ENCODE peak calls at places on chromosomes 11 and 22, in four cellular contexts. V, R, X and N are unnamed samples.

GRCh38 chr11:68956142-68956541 is 24.6 kb downstream of the MRGPRD start:
- DNase-seq in R (peak), X (no peak), V (no peak), N (no peak)

GRCh38 chr11:124762624-124763155 is 600 bp upstream of the ESAM start:
- DNase-seq in R (no peak), V (no peak), X (no peak), N (no peak)

GRCh38 chr11:57800444-57801184 is 39.0 kb downstream of the CTNND1 start:
- DNase-seq in V (peak), X (peak), R (no peak), N (no peak)

GRCh38 chr11:28228196-28228595 is 120.0 kb downstream of the METTL15 start:
- DNase-seq in R (no peak), X (no peak), V (no peak), N (no peak)

GRCh38 chr11:126158054-126158791 is 53.2 kb downstream of the RPUSD4 start:
- DNase-seq in V (no peak), X (no peak), R (no peak), N (no peak)

GRCh38 chr11:119038884-119039283 is 8.2 kb upstream of the SLC37A4 start:
- DNase-seq in R (no peak), X (no peak), V (no peak), N (no peak)

GRCh38 chr11:78812513-78813293 is 238.0 kb upstream of the NARS2 start:
- DNase-seq in X (no peak), R (no peak), V (no peak), N (no peak)

GRCh38 chr22:32579533-32580220 is 105.1 kb downstream of the FBXO7 start:
- DNase-seq in X (no peak), V (no peak), R (no peak), N (no peak)

GRCh38 chr11:26896716-26897115 is 97.2 kb upstream of the FIBIN start:
- DNase-seq in V (no peak), X (no peak), R (no peak), N (no peak)

GRCh38 chr11:77517226-77517625 is 43.3 kb upstream of the PAK1 start:
- DNase-seq in R (no peak), X (no peak), V (no peak), N (no peak)

GRCh38 chr22:37032535-37033460 is 13.3 kb downstream of the MPST start:
- DNase-seq in X (peak), V (no peak), R (no peak), N (no peak)

GRCh38 chr11:74870485-74870884 is 78.4 kb downstream of the XRRA1 start:
- DNase-seq in R (no peak), V (peak), X (no peak), N (no peak)

DNA sequence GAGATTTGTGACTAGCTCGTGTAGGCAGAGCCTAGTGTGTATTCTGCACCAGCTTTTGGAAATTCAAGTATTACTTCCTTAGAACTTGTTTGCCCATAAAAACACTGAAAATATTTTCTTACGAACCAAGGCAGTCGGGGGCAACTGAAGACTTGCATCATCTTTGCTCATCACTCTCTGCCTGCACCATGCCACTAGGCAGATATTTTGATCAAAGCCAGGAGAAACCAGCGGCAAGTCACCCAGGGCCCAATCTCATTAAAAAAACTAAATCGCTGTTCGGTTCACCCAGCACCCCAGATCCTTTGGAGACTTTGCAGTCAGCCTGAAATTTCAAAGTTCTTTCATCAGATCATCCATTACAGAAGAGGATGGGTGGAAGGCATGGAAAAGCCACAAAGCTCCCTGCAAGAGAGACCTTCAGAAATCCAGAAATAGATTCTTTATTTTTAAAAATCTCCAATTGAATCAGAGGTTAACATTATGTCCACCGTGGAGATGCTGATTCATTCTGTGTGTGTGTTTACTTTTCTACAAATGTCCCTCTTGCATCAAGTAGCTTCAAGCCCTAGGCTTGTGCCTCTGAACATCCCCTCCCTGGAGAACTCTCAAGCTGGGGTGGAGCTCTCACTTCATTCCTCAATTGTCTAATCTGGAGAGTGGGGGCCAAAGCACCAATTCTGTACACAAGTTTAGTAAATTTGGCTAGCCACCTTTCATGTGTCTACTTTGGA is 78.4 kb downstream of the ETS1 start:
- DNase-seq in X (no peak), V (no peak), R (no peak), N (no peak)
- H3K27ac ChIP-seq in X (peak), V (peak), R (peak), N (no peak)

GRCh38 chr11:10922944-10923343 is 65.1 kb upstream of the ZBED5 start:
- DNase-seq in V (no peak), R (no peak), X (no peak), N (no peak)

GRCh38 chr11:10926801-10927200 is 68.9 kb upstream of the ZBED5 start:
- DNase-seq in X (no peak), V (no peak), R (no peak), N (no peak)

GRCh38 chr11:10923886-10924285 is 66.0 kb upstream of the ZBED5 start:
- DNase-seq in V (no peak), X (no peak), R (no peak), N (no peak)

GRCh38 chr11:10927533-10927932 is 69.7 kb upstream of the ZBED5 start:
- DNase-seq in V (no peak), R (no peak), X (no peak), N (no peak)

GRCh38 chr11:10925149-10925926 is 67.5 kb upstream of the ZBED5 start:
- DNase-seq in R (no peak), X (no peak), V (no peak), N (no peak)
- H3K27ac ChIP-seq in R (no peak), X (no peak), V (no peak), N (no peak)

GRCh38 chr22:28883917-28884753 is 763 bp downstream of the ZNRF3 start:
- DNase-seq in X (peak), R (peak), V (no peak), N (no peak)
- H3K27ac ChIP-seq in X (peak), R (peak), V (no peak), N (no peak)

GRCh38 chr22:21041937-21042336 is 3.8 kb upstream of the LRRC74B start:
- DNase-seq in X (no peak), V (no peak), R (no peak), N (no peak)
- H3K27ac ChIP-seq in X (no peak), V (no peak), R (no peak), N (no peak)

DNA sequence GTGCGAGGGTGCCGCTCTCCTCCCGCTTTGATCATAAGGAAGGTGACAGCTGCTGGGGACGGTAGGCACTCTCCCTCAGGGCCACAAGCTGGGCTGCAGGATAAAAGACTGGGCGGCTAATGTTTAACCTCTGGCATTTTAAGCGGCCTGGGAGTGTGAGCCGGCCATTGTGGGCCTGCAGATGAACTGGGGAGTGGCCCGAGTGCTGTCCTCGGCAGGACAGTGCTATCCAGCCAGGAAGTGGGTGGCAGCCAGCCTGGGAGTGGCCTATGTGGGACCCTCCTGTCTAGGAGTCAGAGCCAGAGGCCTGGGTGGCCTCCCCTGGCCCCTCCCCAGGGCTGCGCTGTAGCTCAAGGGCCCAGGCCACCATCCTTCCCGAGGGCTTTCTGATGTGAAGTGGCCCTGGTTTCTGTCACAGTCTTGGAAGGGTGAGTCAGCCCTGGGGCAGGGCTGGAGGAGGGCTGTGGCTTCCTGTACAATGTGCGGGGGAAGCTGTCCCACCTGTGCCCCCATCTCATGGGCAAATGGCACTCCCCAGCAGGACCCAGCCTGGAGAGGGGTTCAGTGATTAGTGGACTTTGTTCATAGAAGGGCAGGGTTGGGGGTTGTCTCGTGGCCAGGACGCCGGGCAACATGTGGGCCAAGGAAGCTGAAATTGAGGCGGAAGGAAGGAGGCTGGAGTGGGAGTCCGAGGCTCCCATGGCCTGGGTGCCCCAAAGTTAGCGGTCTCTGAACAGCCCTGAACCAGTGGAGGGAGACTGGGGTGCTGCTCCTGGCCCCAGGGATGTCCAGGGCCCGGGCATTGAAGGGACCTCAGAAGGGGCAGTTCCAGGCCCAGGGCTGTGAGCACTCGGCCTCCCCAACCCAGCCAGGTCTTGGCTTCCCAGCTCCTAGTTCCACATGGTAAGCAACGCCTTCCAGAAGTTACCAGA is 59.0 kb upstream of the PRODH start:
- DNase-seq in R (no peak), X (no peak), V (no peak), N (no peak)
- H3K27ac ChIP-seq in R (no peak), X (no peak), V (no peak), N (no peak)